ENCODE peak calls at places on chromosomes 2 and 18, in ten cellular contexts. O is A549; I is fibroblast of lung; S is transverse colon; P is right lobe of liver; K is CD8-positive, alpha-beta T cell; N is breast epithelium; V is heart right ventricle; Z is keratinocyte; W is left ventricle myocardium inferior. E is an unnamed sample.

GRCh38 chr2:65955259-65955658 is 479.7 kb upstream of the MEIS1 start:
- DNase-seq in V (no peak), Z (no peak), K (no peak), S (no peak), I (no peak), O (no peak), W (no peak), P (no peak), N (no peak), E (no peak)

GRCh38 chr2:178072383-178073301 is at the start of gene PDE11A:
- DNase-seq in N (peak; percentile 87), V (peak; percentile 56), O (peak; percentile 86), K (no peak), S (peak; percentile 92), W (peak; percentile 72), P (peak; percentile 97), Z (peak; percentile 26), I (peak; percentile 47), E (peak; percentile 76)

GRCh38 chr2:205032093-205032551 is 486.8 kb downstream of the PARD3B start:
- DNase-seq in W (no peak), Z (no peak), P (no peak), O (no peak), K (no peak), V (no peak), I (no peak), N (no peak), S (no peak), E (no peak)

GRCh38 chr2:179410552-179411356 is 146.1 kb upstream of the SESTD1 start:
- DNase-seq in P (no peak), I (peak; percentile 76), S (peak; percentile 16), W (no peak), O (peak; percentile 62), V (peak; percentile 26), Z (peak; percentile 7), K (no peak), N (peak; percentile 50), E (no peak)

GRCh38 chr2:54599914-54600313 is 123.5 kb upstream of the EML6 start:
- DNase-seq in S (peak; percentile 63), I (peak; percentile 31), P (peak; percentile 73), Z (peak; percentile 73), K (no peak), O (no peak), V (peak; percentile 74), W (peak; percentile 70), N (peak; percentile 67), E (peak; percentile 81)

GRCh38 chr18:62878305-62878704 is 163.0 kb downstream of the PHLPP1 start:
- DNase-seq in I (no peak), S (no peak), P (no peak), V (no peak), N (no peak), Z (no peak), O (peak; percentile 13), W (no peak), K (no peak), E (no peak)

GRCh38 chr2:19632327-19633040 is 269.3 kb downstream of the TTC32 start:
- DNase-seq in Z (no peak), V (peak; percentile 47), W (peak; percentile 47), K (no peak), P (no peak), N (no peak), S (no peak), O (no peak), I (peak; percentile 34), E (peak; percentile 80)

GRCh38 chr18:46832856-46833255 is 76.0 kb upstream of the ST8SIA5 start:
- DNase-seq in K (no peak), O (no peak), P (no peak), I (no peak), Z (no peak), W (no peak), V (no peak), S (no peak), N (no peak), E (no peak)

GRCh38 chr2:37599688-37600525 is 71.5 kb downstream of the CDC42EP3 start:
- DNase-seq in Z (no peak), O (no peak), I (no peak), S (peak; percentile 34), N (no peak), P (no peak), K (peak; percentile 90), V (no peak), W (no peak), E (no peak)

GRCh38 chr18:13611616-13612110 is 114.7 kb downstream of the FAM210A start:
- DNase-seq in N (no peak), K (no peak), W (peak; percentile 71), V (peak; percentile 64), Z (no peak), I (peak; percentile 42), P (no peak), S (no peak), O (no peak), E (peak; percentile 76)

GRCh38 chr2:97745474-97746172 is 32.2 kb downstream of the ZAP70 start:
- DNase-seq in W (peak; percentile 7), I (no peak), O (no peak), S (no peak), K (peak; percentile 71), Z (no peak), N (no peak), P (no peak), V (no peak), E (no peak)

GRCh38 chr18:2994603-2995432 is 18.1 kb downstream of the LPIN2 start:
- DNase-seq in O (no peak), W (no peak), P (no peak), V (no peak), Z (no peak), K (peak; percentile 77), S (peak; percentile 31), I (no peak), N (no peak), E (peak; percentile 76)

GRCh38 chr2:118968031-118968430 is 26.0 kb downstream of the MARCO start:
- DNase-seq in I (no peak), P (no peak), V (no peak), K (no peak), N (no peak), Z (no peak), W (no peak), O (no peak), S (no peak), E (no peak)

GRCh38 chr2:40579247-40579646 is 127.4 kb upstream of the SLC8A1 start:
- DNase-seq in N (no peak), P (no peak), I (peak; percentile 12), K (no peak), V (no peak), W (no peak), S (no peak), Z (no peak), O (no peak), E (no peak)

GRCh38 chr2:115165529-115166109 is 723.2 kb downstream of the DPP10 start:
- DNase-seq in P (no peak), V (no peak), Z (no peak), N (no peak), W (no peak), S (no peak), I (peak; percentile 41), O (peak; percentile 36), K (no peak), E (no peak)

GRCh38 chr2:231613054-231613654 is 20.5 kb downstream of the TEX44 start:
- DNase-seq in O (no peak), P (no peak), K (no peak), N (no peak), I (no peak), S (no peak), W (peak; percentile 31), Z (no peak), V (peak; percentile 41), E (no peak)

GRCh38 chr2:231614559-231615057 is 21.9 kb downstream of the TEX44 start:
- DNase-seq in O (no peak), S (no peak), K (peak; percentile 58), Z (no peak), I (no peak), N (no peak), W (peak; percentile 69), P (no peak), V (peak; percentile 65), E (no peak)

GRCh38 chr2:231617059-231617926 is 24.6 kb downstream of the TEX44 start:
- DNase-seq in S (peak; percentile 52), P (no peak), I (no peak), N (no peak), K (no peak), O (no peak), V (no peak), W (no peak), Z (no peak), E (no peak)

GRCh38 chr2:231613655-231614558 is 21.2 kb downstream of the TEX44 start:
- DNase-seq in I (peak; percentile 71), P (peak; percentile 72), K (peak; percentile 71), W (peak; percentile 91), N (peak; percentile 89), O (peak; percentile 84), S (peak; percentile 90), Z (no peak), V (peak; percentile 93), E (peak; percentile 87)

GRCh38 chr2:231615058-231615671 is 22.5 kb downstream of the TEX44 start:
- DNase-seq in W (no peak), O (no peak), Z (no peak), N (no peak), I (no peak), V (no peak), P (peak; percentile 51), S (peak; percentile 21), K (no peak), E (no peak)
- H3K4me1 ChIP-seq in W (peaks cover 57% of the 10 kb centered on the region), O (peaks cover 35% of the 10 kb centered on the region), Z (peaks cover 55% of the 10 kb centered on the region), N (peaks cover 20% of the 10 kb centered on the region), I (peaks cover 30% of the 10 kb centered on the region), V (peaks cover 32% of the 10 kb centered on the region), P (peaks cover 5% of the 10 kb centered on the region), S (peaks cover 50% of the 10 kb centered on the region), K (peaks cover 16% of the 10 kb centered on the region), E (peaks cover 23% of the 10 kb centered on the region)

GRCh38 chr2:7430869-7431641 is 513.8 kb downstream of the RNF144A start:
- DNase-seq in W (peak; percentile 61), O (no peak), S (peak; percentile 44), Z (no peak), I (no peak), N (peak; percentile 79), V (peak; percentile 29), P (peak; percentile 65), K (peak; percentile 85), E (peak; percentile 46)
- H3K4me3 ChIP-seq in W (peak overlapping the region; percentile 62), O (peak overlapping the region; percentile 23), S (peak overlapping the region; percentile 15), Z (no peak overlapping the region), I (no peak overlapping the region), N (peak overlapping the region; percentile 72), V (peak overlapping the region; percentile 46), P (peak overlapping the region; percentile 29), K (peak overlapping the region; percentile 45), E (peak overlapping the region; percentile 36)

DNA sequence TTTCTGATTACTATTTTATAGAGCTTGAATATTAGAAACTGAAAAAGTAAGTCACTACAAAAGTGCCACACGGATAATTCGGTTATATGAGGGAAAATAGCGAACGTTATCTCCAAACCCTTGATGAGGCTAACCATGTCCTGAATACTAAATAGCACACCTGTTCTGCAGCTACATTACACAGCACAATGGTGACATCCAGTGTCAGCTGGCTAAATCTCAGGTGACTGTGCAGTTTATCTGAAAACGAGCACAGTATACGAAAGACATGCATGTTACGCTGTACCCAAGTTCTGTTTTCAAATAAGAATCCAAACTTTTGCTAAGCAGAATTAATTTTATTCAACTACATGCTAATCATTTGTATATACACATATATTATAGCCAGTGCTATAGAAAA is 9.0 kb downstream of the CCDC68 start:
- DNase-seq in K (no peak), P (no peak), V (no peak), O (no peak), W (no peak), N (no peak), I (no peak), Z (no peak), S (no peak), E (no peak)
- TF ChIP-seq CTCF in K (no peak), P (peak; percentile 52), V (no peak), O (peak; percentile 19), W (no peak), N (peak; percentile 47), I (no peak), Z (peak; percentile 80), S (no peak), E (no peak)

GRCh38 chr2:159139216-159139933 is 147.1 kb downstream of the WDSUB1 start:
- DNase-seq in Z (no peak), I (no peak), S (no peak), W (no peak), N (no peak), V (no peak), K (no peak), P (no peak), O (no peak), E (no peak)
- H3K4me1 ChIP-seq in Z (peaks cover 58% of the 10 kb centered on the region), I (peaks cover 21% of the 10 kb centered on the region), S (no peaks in the 10 kb centered on the region), W (peaks cover 90% of the 10 kb centered on the region), N (no peaks in the 10 kb centered on the region), V (peaks cover 68% of the 10 kb centered on the region), K (peaks cover under 1% of the 10 kb centered on the region), P (no peaks in the 10 kb centered on the region), O (peaks cover 14% of the 10 kb centered on the region), E (no peaks in the 10 kb centered on the region)